ENCODE peak calls at places on chromosome 4, in five cellular contexts. G is amniotic epithelial cell; C is A673; T is NCI-H524; B is stimulated activated CD4-positive, alpha-beta T cell treated with anti-CD3 and anti-CD28 coated beads, Interleukin-12 subunit alpha, Interleukin-12 subunit beta, amount 100 ng/mL, for 24 hours. W is an unnamed sample.

GRCh38 chr4:163542275-163542674 is 47.8 kb downstream of the TMA16 start:
- DNase-seq in G (peak; percentile 63), C (no peak), T (no peak), B (no peak), W (peak; percentile 13)

GRCh38 chr4:182776376-182777058 is 140.7 kb downstream of the DCTD start:
- DNase-seq in G (peak; percentile 29), C (no peak), T (no peak), B (no peak), W (peak; percentile 17)

GRCh38 chr4:925171-925570 is 6.9 kb downstream of the GAK start:
- DNase-seq in G (no peak), C (no peak), T (no peak), B (no peak), W (no peak)

GRCh38 chr4:73897380-73898136 is 28.4 kb downstream of the CXCL1 start:
- DNase-seq in G (peak; percentile 94), C (no peak), T (no peak), B (no peak), W (peak; percentile 66)

GRCh38 chr4:107721436-107722090 is 1.5 kb upstream of the PAPSS1 start:
- DNase-seq in G (no peak), C (no peak), T (no peak), B (peak; percentile 32), W (no peak)

GRCh38 chr4:71184195-71184781 is 154.5 kb upstream of the SLC4A4 start:
- DNase-seq in G (peak; percentile 64), C (peak; percentile 55), T (no peak), B (no peak), W (peak; percentile 62)

GRCh38 chr4:55358668-55359067 is 12.6 kb downstream of the SRD5A3 start:
- DNase-seq in G (peak; percentile 85), C (peak; percentile 60), T (no peak), B (no peak), W (peak; percentile 93)

GRCh38 chr4:100075486-100076270 is 114.6 kb downstream of the DDIT4L start:
- DNase-seq in G (no peak), C (no peak), T (no peak), B (no peak), W (no peak)